ENCODE peak calls at places on chromosomes 16 and 17, in ten cellular contexts. One of them, this sample, is unnamed.

GRCh38 chr17:21282231-21282630 is 2.3 kb upstream of the MAP2K3 start:
- DNase-seq in T-cell: no peak
- DNase-seq in NCI-H774: no peak
- DNase-seq in COR-L47: no peak
- DNase-seq in activated T-helper 2 cell treated with anti-CD3 and anti-CD28 coated beads, Interferon-gamma antibody, Interleukin-2, Interleukin-4, amounts not matched to agents 10 μg/mL and 5 μg/mL and 100 μg/mL, durations not matched to agents 14 hours and 24 hours and 36 hours: no peak
- DNase-seq in fibroblast of lung: peak; percentile 97
- DNase-seq in hippocampal formation: no peak
- DNase-seq in activated T-helper 1 cell treated with anti-CD3 and anti-CD28 coated beads, Interleukin-2, amount 50 U/mL, for 16 hours: no peak
- DNase-seq in NCI-H446 treated with DMSO at 0.1 percent for 48 hours: peak; percentile 17
- DNase-seq in GM19239: no peak
- DNase-seq in this sample: no peak

GRCh38 chr17:1398900-1399299 is 1.1 kb downstream of the YWHAE start:
- DNase-seq in T-cell: no peak
- DNase-seq in NCI-H774: no peak
- DNase-seq in COR-L47: no peak
- DNase-seq in activated T-helper 2 cell treated with anti-CD3 and anti-CD28 coated beads, Interferon-gamma antibody, Interleukin-2, Interleukin-4, amounts not matched to agents 10 μg/mL and 5 μg/mL and 100 μg/mL, durations not matched to agents 14 hours and 24 hours and 36 hours: no peak
- DNase-seq in fibroblast of lung: peak; percentile 44
- DNase-seq in hippocampal formation: no peak
- DNase-seq in activated T-helper 1 cell treated with anti-CD3 and anti-CD28 coated beads, Interleukin-2, amount 50 U/mL, for 16 hours: no peak
- DNase-seq in NCI-H446 treated with DMSO at 0.1 percent for 48 hours: no peak
- DNase-seq in GM19239: no peak
- DNase-seq in this sample: no peak

GRCh38 chr17:13634001-13634400 is 32.3 kb upstream of the HS3ST3A1 start:
- DNase-seq in T-cell: no peak
- DNase-seq in NCI-H774: no peak
- DNase-seq in COR-L47: no peak
- DNase-seq in activated T-helper 2 cell treated with anti-CD3 and anti-CD28 coated beads, Interferon-gamma antibody, Interleukin-2, Interleukin-4, amounts not matched to agents 10 μg/mL and 5 μg/mL and 100 μg/mL, durations not matched to agents 14 hours and 24 hours and 36 hours: no peak
- DNase-seq in fibroblast of lung: peak; percentile 17
- DNase-seq in hippocampal formation: no peak
- DNase-seq in activated T-helper 1 cell treated with anti-CD3 and anti-CD28 coated beads, Interleukin-2, amount 50 U/mL, for 16 hours: no peak
- DNase-seq in NCI-H446 treated with DMSO at 0.1 percent for 48 hours: no peak
- DNase-seq in GM19239: no peak
- DNase-seq in this sample: no peak

GRCh38 chr17:50972579-50972978 is 106.4 kb upstream of the TOB1 start:
- DNase-seq in T-cell: no peak
- DNase-seq in NCI-H774: no peak
- DNase-seq in COR-L47: no peak
- DNase-seq in activated T-helper 2 cell treated with anti-CD3 and anti-CD28 coated beads, Interferon-gamma antibody, Interleukin-2, Interleukin-4, amounts not matched to agents 10 μg/mL and 5 μg/mL and 100 μg/mL, durations not matched to agents 14 hours and 24 hours and 36 hours: no peak
- DNase-seq in fibroblast of lung: no peak
- DNase-seq in hippocampal formation: no peak
- DNase-seq in activated T-helper 1 cell treated with anti-CD3 and anti-CD28 coated beads, Interleukin-2, amount 50 U/mL, for 16 hours: no peak
- DNase-seq in NCI-H446 treated with DMSO at 0.1 percent for 48 hours: no peak
- DNase-seq in GM19239: no peak
- DNase-seq in this sample: no peak

GRCh38 chr16:69701866-69702265 is 24.5 kb downstream of the NQO1 start:
- DNase-seq in T-cell: no peak
- DNase-seq in NCI-H774: no peak
- DNase-seq in COR-L47: no peak
- DNase-seq in activated T-helper 2 cell treated with anti-CD3 and anti-CD28 coated beads, Interferon-gamma antibody, Interleukin-2, Interleukin-4, amounts not matched to agents 10 μg/mL and 5 μg/mL and 100 μg/mL, durations not matched to agents 14 hours and 24 hours and 36 hours: no peak
- DNase-seq in fibroblast of lung: no peak
- DNase-seq in hippocampal formation: no peak
- DNase-seq in activated T-helper 1 cell treated with anti-CD3 and anti-CD28 coated beads, Interleukin-2, amount 50 U/mL, for 16 hours: no peak
- DNase-seq in NCI-H446 treated with DMSO at 0.1 percent for 48 hours: no peak
- DNase-seq in GM19239: no peak
- DNase-seq in this sample: no peak

GRCh38 chr17:29958947-29959657 is 17.7 kb downstream of the EFCAB5 start:
- DNase-seq in T-cell: no peak
- DNase-seq in NCI-H774: no peak
- DNase-seq in COR-L47: no peak
- DNase-seq in activated T-helper 2 cell treated with anti-CD3 and anti-CD28 coated beads, Interferon-gamma antibody, Interleukin-2, Interleukin-4, amounts not matched to agents 10 μg/mL and 5 μg/mL and 100 μg/mL, durations not matched to agents 14 hours and 24 hours and 36 hours: no peak
- DNase-seq in fibroblast of lung: peak; percentile 72
- DNase-seq in hippocampal formation: no peak
- DNase-seq in activated T-helper 1 cell treated with anti-CD3 and anti-CD28 coated beads, Interleukin-2, amount 50 U/mL, for 16 hours: no peak
- DNase-seq in NCI-H446 treated with DMSO at 0.1 percent for 48 hours: no peak
- DNase-seq in GM19239: no peak
- DNase-seq in this sample: no peak

GRCh38 chr16:21235199-21235585 is 1.7 kb downstream of the ANKS4B start:
- DNase-seq in T-cell: no peak
- DNase-seq in NCI-H774: no peak
- DNase-seq in COR-L47: no peak
- DNase-seq in activated T-helper 2 cell treated with anti-CD3 and anti-CD28 coated beads, Interferon-gamma antibody, Interleukin-2, Interleukin-4, amounts not matched to agents 10 μg/mL and 5 μg/mL and 100 μg/mL, durations not matched to agents 14 hours and 24 hours and 36 hours: no peak
- DNase-seq in fibroblast of lung: no peak
- DNase-seq in hippocampal formation: no peak
- DNase-seq in activated T-helper 1 cell treated with anti-CD3 and anti-CD28 coated beads, Interleukin-2, amount 50 U/mL, for 16 hours: no peak
- DNase-seq in NCI-H446 treated with DMSO at 0.1 percent for 48 hours: no peak
- DNase-seq in GM19239: no peak
- DNase-seq in this sample: no peak

GRCh38 chr17:32917842-32918241 is 10.1 kb upstream of the TMEM98 start:
- DNase-seq in T-cell: no peak
- DNase-seq in NCI-H774: no peak
- DNase-seq in COR-L47: no peak
- DNase-seq in activated T-helper 2 cell treated with anti-CD3 and anti-CD28 coated beads, Interferon-gamma antibody, Interleukin-2, Interleukin-4, amounts not matched to agents 10 μg/mL and 5 μg/mL and 100 μg/mL, durations not matched to agents 14 hours and 24 hours and 36 hours: no peak
- DNase-seq in fibroblast of lung: no peak
- DNase-seq in hippocampal formation: no peak
- DNase-seq in activated T-helper 1 cell treated with anti-CD3 and anti-CD28 coated beads, Interleukin-2, amount 50 U/mL, for 16 hours: no peak
- DNase-seq in NCI-H446 treated with DMSO at 0.1 percent for 48 hours: no peak
- DNase-seq in GM19239: no peak
- DNase-seq in this sample: no peak

GRCh38 chr17:76000016-76000754 is 470 bp upstream of the CDK3 start:
- DNase-seq in T-cell: peak; percentile 39
- DNase-seq in NCI-H774: peak; percentile 4
- DNase-seq in COR-L47: peak; percentile 17
- DNase-seq in activated T-helper 2 cell treated with anti-CD3 and anti-CD28 coated beads, Interferon-gamma antibody, Interleukin-2, Interleukin-4, amounts not matched to agents 10 μg/mL and 5 μg/mL and 100 μg/mL, durations not matched to agents 14 hours and 24 hours and 36 hours: peak; percentile 52
- DNase-seq in fibroblast of lung: no peak
- DNase-seq in hippocampal formation: no peak
- DNase-seq in activated T-helper 1 cell treated with anti-CD3 and anti-CD28 coated beads, Interleukin-2, amount 50 U/mL, for 16 hours: peak; percentile 45
- DNase-seq in NCI-H446 treated with DMSO at 0.1 percent for 48 hours: no peak
- DNase-seq in GM19239: peak; percentile 66
- DNase-seq in this sample: no peak

GRCh38 chr16:67149276-67150057 is 1.3 kb downstream of the B3GNT9 start:
- DNase-seq in T-cell: no peak
- DNase-seq in NCI-H774: no peak
- DNase-seq in COR-L47: no peak
- DNase-seq in activated T-helper 2 cell treated with anti-CD3 and anti-CD28 coated beads, Interferon-gamma antibody, Interleukin-2, Interleukin-4, amounts not matched to agents 10 μg/mL and 5 μg/mL and 100 μg/mL, durations not matched to agents 14 hours and 24 hours and 36 hours: no peak
- DNase-seq in fibroblast of lung: peak; percentile 28
- DNase-seq in hippocampal formation: no peak
- DNase-seq in activated T-helper 1 cell treated with anti-CD3 and anti-CD28 coated beads, Interleukin-2, amount 50 U/mL, for 16 hours: no peak
- DNase-seq in NCI-H446 treated with DMSO at 0.1 percent for 48 hours: no peak
- DNase-seq in GM19239: no peak
- DNase-seq in this sample: no peak

GRCh38 chr17:57357830-57358426 is 101.6 kb downstream of the MSI2 start:
- DNase-seq in T-cell: no peak
- DNase-seq in NCI-H774: no peak
- DNase-seq in COR-L47: no peak
- DNase-seq in activated T-helper 2 cell treated with anti-CD3 and anti-CD28 coated beads, Interferon-gamma antibody, Interleukin-2, Interleukin-4, amounts not matched to agents 10 μg/mL and 5 μg/mL and 100 μg/mL, durations not matched to agents 14 hours and 24 hours and 36 hours: no peak
- DNase-seq in fibroblast of lung: no peak
- DNase-seq in hippocampal formation: no peak
- DNase-seq in activated T-helper 1 cell treated with anti-CD3 and anti-CD28 coated beads, Interleukin-2, amount 50 U/mL, for 16 hours: no peak
- DNase-seq in NCI-H446 treated with DMSO at 0.1 percent for 48 hours: no peak
- DNase-seq in GM19239: peak; percentile 38
- DNase-seq in this sample: peak; percentile 87

GRCh38 chr17:41800601-41801373 is 11.0 kb downstream of the P3H4 start:
- DNase-seq in T-cell: no peak
- DNase-seq in NCI-H774: peak; percentile 14
- DNase-seq in COR-L47: peak; percentile 80
- DNase-seq in activated T-helper 2 cell treated with anti-CD3 and anti-CD28 coated beads, Interferon-gamma antibody, Interleukin-2, Interleukin-4, amounts not matched to agents 10 μg/mL and 5 μg/mL and 100 μg/mL, durations not matched to agents 14 hours and 24 hours and 36 hours: no peak
- DNase-seq in fibroblast of lung: peak; percentile 79
- DNase-seq in hippocampal formation: no peak
- DNase-seq in activated T-helper 1 cell treated with anti-CD3 and anti-CD28 coated beads, Interleukin-2, amount 50 U/mL, for 16 hours: no peak
- DNase-seq in NCI-H446 treated with DMSO at 0.1 percent for 48 hours: no peak
- DNase-seq in GM19239: no peak
- DNase-seq in this sample: no peak

GRCh38 chr17:41771389-41772206 is 14.9 kb downstream of the JUP start:
- DNase-seq in T-cell: no peak
- DNase-seq in NCI-H774: no peak
- DNase-seq in COR-L47: no peak
- DNase-seq in activated T-helper 2 cell treated with anti-CD3 and anti-CD28 coated beads, Interferon-gamma antibody, Interleukin-2, Interleukin-4, amounts not matched to agents 10 μg/mL and 5 μg/mL and 100 μg/mL, durations not matched to agents 14 hours and 24 hours and 36 hours: no peak
- DNase-seq in fibroblast of lung: no peak
- DNase-seq in hippocampal formation: no peak
- DNase-seq in activated T-helper 1 cell treated with anti-CD3 and anti-CD28 coated beads, Interleukin-2, amount 50 U/mL, for 16 hours: no peak
- DNase-seq in NCI-H446 treated with DMSO at 0.1 percent for 48 hours: no peak
- DNase-seq in GM19239: no peak
- DNase-seq in this sample: no peak

GRCh38 chr17:43732961-43733360 is 25.6 kb downstream of the SOST start:
- DNase-seq in T-cell: no peak
- DNase-seq in NCI-H774: no peak
- DNase-seq in COR-L47: no peak
- DNase-seq in activated T-helper 2 cell treated with anti-CD3 and anti-CD28 coated beads, Interferon-gamma antibody, Interleukin-2, Interleukin-4, amounts not matched to agents 10 μg/mL and 5 μg/mL and 100 μg/mL, durations not matched to agents 14 hours and 24 hours and 36 hours: no peak
- DNase-seq in fibroblast of lung: peak; percentile 94
- DNase-seq in hippocampal formation: no peak
- DNase-seq in activated T-helper 1 cell treated with anti-CD3 and anti-CD28 coated beads, Interleukin-2, amount 50 U/mL, for 16 hours: no peak
- DNase-seq in NCI-H446 treated with DMSO at 0.1 percent for 48 hours: no peak
- DNase-seq in GM19239: no peak
- DNase-seq in this sample: no peak

GRCh38 chr16:30183961-30184429 is 593 bp downstream of the CORO1A start:
- DNase-seq in T-cell: peak; percentile 82
- DNase-seq in NCI-H774: no peak
- DNase-seq in COR-L47: no peak
- DNase-seq in activated T-helper 2 cell treated with anti-CD3 and anti-CD28 coated beads, Interferon-gamma antibody, Interleukin-2, Interleukin-4, amounts not matched to agents 10 μg/mL and 5 μg/mL and 100 μg/mL, durations not matched to agents 14 hours and 24 hours and 36 hours: peak; percentile 81
- DNase-seq in fibroblast of lung: no peak
- DNase-seq in hippocampal formation: no peak
- DNase-seq in activated T-helper 1 cell treated with anti-CD3 and anti-CD28 coated beads, Interleukin-2, amount 50 U/mL, for 16 hours: peak; percentile 71
- DNase-seq in NCI-H446 treated with DMSO at 0.1 percent for 48 hours: no peak
- DNase-seq in GM19239: peak; percentile 82
- DNase-seq in this sample: peak; percentile 71